ENCODE peak calls at places on chromosomes 7 and 10, in seven cellular contexts. H is hepatocyte; P is CD8-positive, alpha-beta T cell; Q is PC-9; B is SK-N-SH; R is psoas muscle; V is left lung. E is an unnamed sample. For H3K36me3, the result is how much of the 10 kb centered on the place peaks cover.

GRCh38 chr10:133187091-133187905 is 27.3 kb downstream of the KNDC1 start:
- DNase-seq in V (no peak), B (no peak), P (no peak), H (no peak), R (no peak), Q (no peak), E (no peak)

GRCh38 chr7:105643384-105643783 is 62.1 kb upstream of the EFCAB10 start:
- DNase-seq in V (no peak), Q (no peak), P (no peak), R (peak), B (peak), H (no peak), E (no peak)

GRCh38 chr7:157087646-157088045 is 51.1 kb upstream of the UBE3C start:
- DNase-seq in B (no peak), Q (no peak), P (no peak), H (no peak), V (no peak), R (no peak), E (no peak)

GRCh38 chr7:50721661-50722259 is 60.9 kb downstream of the GRB10 start:
- DNase-seq in Q (no peak), R (no peak), B (no peak), V (no peak), H (peak), P (no peak), E (no peak)

GRCh38 chr7:129471402-129471827 is 30.9 kb upstream of the SMKR1 start:
- DNase-seq in V (no peak), P (no peak), Q (peak), R (no peak), H (no peak), B (no peak), E (no peak)

GRCh38 chr10:25078659-25079429 is 62.4 kb downstream of the THNSL1 start:
- DNase-seq in R (no peak), H (peak), Q (no peak), B (no peak), V (no peak), P (no peak), E (no peak)

GRCh38 chr7:15891151-15891842 is 204.8 kb upstream of the MEOX2 start:
- DNase-seq in V (no peak), H (no peak), B (no peak), Q (no peak), P (no peak), R (no peak), E (no peak)

GRCh38 chr7:66055321-66055956 is 20.2 kb upstream of the ASL start:
- DNase-seq in Q (no peak), H (no peak), B (no peak), P (no peak), R (no peak), V (no peak), E (peak)

GRCh38 chr10:59674211-59674836 is 35.3 kb downstream of the SLC16A9 start:
- DNase-seq in B (no peak), P (no peak), V (no peak), R (no peak), Q (no peak), H (peak), E (no peak)

GRCh38 chr7:30091431-30092386 is 43.1 kb upstream of the MTURN start:
- DNase-seq in R (no peak), Q (peak), P (no peak), V (no peak), B (no peak), H (no peak), E (no peak)

GRCh38 chr7:84204655-84205054 is 10.1 kb upstream of the SEMA3A start:
- DNase-seq in Q (no peak), V (no peak), B (no peak), P (no peak), R (no peak), H (no peak), E (no peak)

GRCh38 chr7:22665816-22666375 is 61.1 kb upstream of the IL6 start:
- DNase-seq in Q (peak), R (no peak), H (no peak), P (no peak), B (no peak), V (no peak), E (no peak)

GRCh38 chr10:112214335-112214941 is 30.9 kb upstream of the GPAM start:
- DNase-seq in B (peak), P (no peak), R (no peak), Q (no peak), H (no peak), V (no peak), E (no peak)
- TF ChIP-seq CTCF in B (no peak), P (no peak), R (no peak), Q (no peak), H (no peak), V (no peak), E (no peak)

GRCh38 chr7:6643915-6644625 is 7.0 kb downstream of the ZNF316 start:
- DNase-seq in P (no peak), B (no peak), V (no peak), H (no peak), R (no peak), Q (no peak), E (no peak)
- H3K36me3 ChIP-seq in P (under half), B (half or more), V (under half), H (under half), R (half or more), Q (under half), E (under half)

GRCh38 chr10:79422178-79422892 is 23.1 kb downstream of the ZCCHC24 start:
- DNase-seq in B (peak), H (peak), P (no peak), R (peak), Q (no peak), V (peak), E (no peak)
- H3K4me3 ChIP-seq in B (no peak), H (no peak), P (no peak), R (no peak), Q (no peak), V (no peak), E (no peak)

DNA sequence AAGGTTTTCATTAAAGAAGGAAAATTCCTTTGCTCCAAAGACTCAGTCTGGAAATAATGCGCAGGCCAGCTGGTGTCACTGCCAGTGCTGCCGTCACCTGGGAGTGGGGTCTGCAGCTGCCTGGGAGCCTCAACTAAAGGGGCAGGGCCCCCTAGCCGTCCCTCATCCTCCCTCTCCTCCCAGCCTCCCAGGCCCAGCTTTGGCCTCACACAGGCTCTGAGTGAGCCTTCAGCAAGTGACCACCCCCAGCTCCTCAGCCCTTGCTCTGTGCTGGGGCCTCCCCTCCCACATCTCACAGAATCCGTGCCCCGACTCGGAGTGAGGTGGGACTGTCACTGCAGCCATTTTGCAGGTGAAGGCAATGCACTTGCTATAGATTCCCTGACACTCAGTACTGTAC is 11.1 kb upstream of the RET start:
- DNase-seq in B (no peak), H (no peak), V (no peak), R (peak), P (no peak), Q (no peak), E (no peak)
- TF ChIP-seq CTCF in B (no peak), H (no peak), V (no peak), R (no peak), P (no peak), Q (no peak), E (no peak)

DNA sequence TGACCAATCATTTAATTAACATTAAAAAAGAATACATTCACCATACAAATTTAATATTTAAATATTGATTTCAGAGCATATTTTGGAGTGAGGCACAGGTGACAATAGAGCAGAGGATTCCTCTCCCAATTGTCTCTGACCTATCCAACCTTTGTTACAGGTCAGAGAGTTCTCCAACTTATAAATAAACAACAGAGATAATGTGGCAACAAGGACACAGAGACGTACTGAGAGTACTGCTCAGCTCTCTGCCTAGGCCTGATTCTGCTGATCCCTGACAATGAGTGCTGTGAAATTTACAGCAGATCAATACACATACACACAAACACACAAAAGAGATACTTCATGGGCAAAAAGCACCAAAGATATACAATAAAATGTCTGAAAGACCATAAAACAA is 18.3 kb upstream of the AGAP5 start:
- DNase-seq in P (no peak), H (no peak), B (no peak), V (no peak), R (no peak), Q (no peak), E (no peak)
- H3K36me3 ChIP-seq in P (under half), H (under half), B (half or more), V (under half), R (half or more), Q (under half), E (under half)

GRCh38 chr7:13979671-13980438 is 9.6 kb downstream of the ETV1 start:
- DNase-seq in H (no peak), V (no peak), R (no peak), B (no peak), P (no peak), Q (no peak), E (no peak)
- H3K4me3 ChIP-seq in H (no peak), V (no peak), R (no peak), B (no peak), P (no peak), Q (no peak), E (no peak)

GRCh38 chr7:32330602-32331001 is 159.6 kb downstream of the LSM5 start:
- DNase-seq in R (no peak), P (no peak), H (no peak), B (no peak), V (no peak), Q (no peak), E (no peak)
- TF ChIP-seq CTCF in R (no peak), P (no peak), H (no peak), B (no peak), V (no peak), Q (no peak), E (no peak)